ENCODE peak calls at places on chromosome 1, in six cellular contexts. Z, W, P, C, S and I are unnamed samples.

GRCh38 chr1:108049083-108049819 is 84.3 kb upstream of the VAV3 start:
- DNase-seq in Z (no peak), W (peak), P (no peak), C (no peak), S (peak), I (no peak)

GRCh38 chr1:164772635-164773034 is 213.7 kb downstream of the PBX1 start:
- DNase-seq in Z (no peak), W (peak), P (peak), C (no peak), S (no peak), I (no peak)

GRCh38 chr1:24022611-24023359 is 42.7 kb upstream of the SRSF10 start:
- DNase-seq in Z (no peak), W (peak), P (peak), C (no peak), S (no peak), I (no peak)

GRCh38 chr1:204134103-204134502 is 17.7 kb downstream of the ETNK2 start:
- DNase-seq in Z (no peak), W (no peak), P (no peak), C (no peak), S (peak), I (no peak)

GRCh38 chr1:33824971-33825370 is 38.9 kb upstream of the HMGB4 start:
- DNase-seq in Z (no peak), W (no peak), P (no peak), C (no peak), S (no peak), I (no peak)

GRCh38 chr1:174197088-174197487 is 37.8 kb downstream of the RABGAP1L start:
- DNase-seq in Z (no peak), W (no peak), P (no peak), C (no peak), S (no peak), I (no peak)

GRCh38 chr1:185317886-185318310 is 855 bp upstream of the IVNS1ABP start:
- DNase-seq in Z (peak), W (no peak), P (peak), C (no peak), S (no peak), I (peak)

GRCh38 chr1:168719306-168720111 is 9.5 kb downstream of the DPT start:
- DNase-seq in Z (no peak), W (no peak), P (no peak), C (no peak), S (no peak), I (no peak)

GRCh38 chr1:150999051-150999674 is 7.5 kb downstream of the MINDY1 start:
- DNase-seq in Z (no peak), W (peak), P (no peak), C (no peak), S (no peak), I (no peak)

GRCh38 chr1:169546087-169546995 is 39.9 kb downstream of the F5 start:
- DNase-seq in Z (peak), W (peak), P (peak), C (no peak), S (peak), I (peak)

GRCh38 chr1:44798481-44799365 is 1.5 kb upstream of the PLK3 start:
- DNase-seq in Z (no peak), W (no peak), P (no peak), C (no peak), S (peak), I (no peak)